ENCODE peak calls at places on chromosomes 3 and 15, in nine cellular contexts. R, Y, E, N, I, W, S, K and A are unnamed samples.

GRCh38 chr15:68256675-68257450 is 20.7 kb upstream of the FEM1B start:
- DNase-seq in R (peak), I (peak), W (peak), S (peak), E (peak), N (peak), K (peak), Y (peak), A (peak)

GRCh38 chr15:29668120-29668602 is 154.1 kb downstream of the TJP1 start:
- DNase-seq in E (peak), K (peak), R (no peak), Y (peak), W (no peak), S (peak), N (peak), I (peak), A (peak)

GRCh38 chr3:178388473-178388872 is 147.8 kb upstream of the KCNMB2 start:
- DNase-seq in Y (no peak), K (no peak), E (no peak), N (no peak), R (no peak), I (no peak), W (no peak), S (no peak), A (no peak)

GRCh38 chr15:74847462-74847861 is 4.5 kb upstream of the ULK3 start:
- DNase-seq in S (no peak), N (no peak), R (no peak), E (no peak), K (no peak), Y (no peak), W (no peak), I (no peak), A (no peak)

GRCh38 chr15:96171271-96171739 is 159.2 kb upstream of the NR2F2 start:
- DNase-seq in I (peak), W (no peak), N (no peak), S (peak), R (no peak), Y (no peak), E (no peak), K (no peak), A (no peak)

GRCh38 chr3:56870436-56870835 is 68.7 kb upstream of the ARHGEF3 start:
- DNase-seq in N (no peak), Y (no peak), S (no peak), K (no peak), I (no peak), W (no peak), E (no peak), R (no peak), A (no peak)

GRCh38 chr3:24829011-24829581 is 334.4 kb upstream of the THRB start:
- DNase-seq in N (no peak), S (no peak), E (peak), W (no peak), K (peak), I (no peak), Y (peak), R (no peak), A (peak)

GRCh38 chr3:196135693-196136639 is 54.1 kb upstream of the TFRC start:
- DNase-seq in I (peak), R (no peak), K (no peak), N (no peak), S (no peak), W (no peak), E (no peak), Y (no peak), A (peak)

GRCh38 chr3:123766195-123767019 is 117.7 kb downstream of the MYLK start:
- DNase-seq in N (no peak), Y (no peak), E (no peak), R (no peak), S (no peak), W (no peak), I (no peak), K (no peak), A (peak)

GRCh38 chr3:44584646-44585501 is at the start of gene ZNF660:
- DNase-seq in K (peak), E (peak), R (no peak), Y (peak), S (no peak), N (peak), W (no peak), I (peak), A (no peak)

GRCh38 chr15:83837946-83838571 is 184.1 kb downstream of the ADAMTSL3 start:
- DNase-seq in N (peak), I (no peak), K (peak), Y (peak), S (peak), W (no peak), R (no peak), E (no peak), A (no peak)

GRCh38 chr15:80123034-80123433 is 29.8 kb upstream of the FAH start:
- DNase-seq in K (no peak), I (no peak), S (no peak), W (no peak), Y (no peak), R (no peak), N (no peak), E (no peak), A (no peak)

GRCh38 chr15:33865416-33865815 is 102.9 kb upstream of the CHRM5 start:
- DNase-seq in N (no peak), I (peak), R (no peak), W (no peak), S (no peak), Y (no peak), E (no peak), K (no peak), A (no peak)

GRCh38 chr3:138747229-138747628 is 87.5 kb downstream of the PIK3CB start:
- DNase-seq in R (no peak), N (no peak), W (no peak), S (no peak), Y (no peak), I (no peak), E (no peak), K (no peak), A (no peak)

GRCh38 chr3:145266368-145266767 is 894.6 kb downstream of the PLOD2 start:
- DNase-seq in S (peak), K (no peak), E (no peak), N (no peak), W (no peak), I (no peak), Y (no peak), R (no peak), A (no peak)

GRCh38 chr15:85859671-85860070 is 64.9 kb upstream of the KLHL25 start:
- DNase-seq in W (no peak), Y (no peak), K (no peak), N (no peak), S (no peak), E (no peak), R (no peak), I (no peak), A (no peak)

GRCh38 chr3:133838296-133838789 is 32.7 kb downstream of the SRPRB start:
- DNase-seq in I (no peak), W (no peak), K (no peak), N (no peak), Y (no peak), E (no peak), R (no peak), S (no peak), A (no peak)

GRCh38 chr15:29686445-29687203 is 135.6 kb downstream of the TJP1 start:
- DNase-seq in K (no peak), W (no peak), E (no peak), N (no peak), S (no peak), I (no peak), R (no peak), Y (no peak), A (no peak)